ENCODE peak calls at places on chromosome 11, in seven cellular contexts. One of them, this sample, is unnamed.

GRCh38 chr11:9838961-9839360 is 175.1 kb downstream of the SWAP70 start:
- DNase-seq in T-helper 1 cell: no peak
- DNase-seq in GM13976: peak
- DNase-seq in RPMI7951: peak
- DNase-seq in kidney: no peak
- DNase-seq in cerebellum: no peak
- DNase-seq in activated T-cell treated with anti-CD3 and anti-CD28 coated beads, Interleukin-2, amount 50 U/mL, for 48 hours: no peak
- DNase-seq in this sample: no peak

GRCh38 chr11:35647535-35648092 is 15.0 kb upstream of the TRIM44 start:
- DNase-seq in T-helper 1 cell: no peak
- DNase-seq in GM13976: no peak
- DNase-seq in RPMI7951: no peak
- DNase-seq in kidney: no peak
- DNase-seq in cerebellum: no peak
- DNase-seq in activated T-cell treated with anti-CD3 and anti-CD28 coated beads, Interleukin-2, amount 50 U/mL, for 48 hours: no peak
- DNase-seq in this sample: no peak

GRCh38 chr11:83195176-83195531 is 1.6 kb downstream of the ANKRD42 start:
- DNase-seq in T-helper 1 cell: no peak
- DNase-seq in GM13976: peak
- DNase-seq in RPMI7951: peak
- DNase-seq in kidney: no peak
- DNase-seq in cerebellum: no peak
- DNase-seq in activated T-cell treated with anti-CD3 and anti-CD28 coated beads, Interleukin-2, amount 50 U/mL, for 48 hours: no peak
- DNase-seq in this sample: no peak

GRCh38 chr11:7595016-7595869 is 78.1 kb downstream of the CYB5R2 start:
- DNase-seq in T-helper 1 cell: no peak
- DNase-seq in GM13976: no peak
- DNase-seq in RPMI7951: no peak
- DNase-seq in kidney: no peak
- DNase-seq in cerebellum: no peak
- DNase-seq in activated T-cell treated with anti-CD3 and anti-CD28 coated beads, Interleukin-2, amount 50 U/mL, for 48 hours: no peak
- DNase-seq in this sample: no peak

GRCh38 chr11:488579-488978 is 18.5 kb downstream of the RNH1 start:
- DNase-seq in T-helper 1 cell: no peak
- DNase-seq in GM13976: no peak
- DNase-seq in RPMI7951: no peak
- DNase-seq in kidney: no peak
- DNase-seq in cerebellum: no peak
- DNase-seq in activated T-cell treated with anti-CD3 and anti-CD28 coated beads, Interleukin-2, amount 50 U/mL, for 48 hours: no peak
- DNase-seq in this sample: no peak

GRCh38 chr11:88478136-88478785 is 140.7 kb upstream of the CTSC start:
- DNase-seq in T-helper 1 cell: no peak
- DNase-seq in GM13976: no peak
- DNase-seq in RPMI7951: no peak
- DNase-seq in kidney: no peak
- DNase-seq in cerebellum: no peak
- DNase-seq in activated T-cell treated with anti-CD3 and anti-CD28 coated beads, Interleukin-2, amount 50 U/mL, for 48 hours: no peak
- DNase-seq in this sample: no peak

GRCh38 chr11:46345131-46345597 is 2.1 kb upstream of the DGKZ start:
- DNase-seq in T-helper 1 cell: no peak
- DNase-seq in GM13976: peak
- DNase-seq in RPMI7951: no peak
- DNase-seq in kidney: peak
- DNase-seq in cerebellum: no peak
- DNase-seq in activated T-cell treated with anti-CD3 and anti-CD28 coated beads, Interleukin-2, amount 50 U/mL, for 48 hours: no peak
- DNase-seq in this sample: no peak

GRCh38 chr11:128627666-128628342 is 40.4 kb upstream of the ETS1 start:
- DNase-seq in T-helper 1 cell: no peak
- DNase-seq in GM13976: peak
- DNase-seq in RPMI7951: no peak
- DNase-seq in kidney: no peak
- DNase-seq in cerebellum: no peak
- DNase-seq in activated T-cell treated with anti-CD3 and anti-CD28 coated beads, Interleukin-2, amount 50 U/mL, for 48 hours: peak
- DNase-seq in this sample: peak

GRCh38 chr11:47398011-47398410 is 10.4 kb upstream of the SLC39A13 start:
- DNase-seq in T-helper 1 cell: no peak
- DNase-seq in GM13976: no peak
- DNase-seq in RPMI7951: no peak
- DNase-seq in kidney: peak
- DNase-seq in cerebellum: no peak
- DNase-seq in activated T-cell treated with anti-CD3 and anti-CD28 coated beads, Interleukin-2, amount 50 U/mL, for 48 hours: peak
- DNase-seq in this sample: no peak

GRCh38 chr11:72333657-72334056 is 89.7 kb upstream of the PHOX2A start:
- DNase-seq in T-helper 1 cell: peak
- DNase-seq in GM13976: no peak
- DNase-seq in RPMI7951: no peak
- DNase-seq in kidney: no peak
- DNase-seq in cerebellum: no peak
- DNase-seq in activated T-cell treated with anti-CD3 and anti-CD28 coated beads, Interleukin-2, amount 50 U/mL, for 48 hours: peak
- DNase-seq in this sample: peak

GRCh38 chr11:86593833-86594232 is 78.6 kb downstream of the ME3 start:
- DNase-seq in T-helper 1 cell: no peak
- DNase-seq in GM13976: no peak
- DNase-seq in RPMI7951: no peak
- DNase-seq in kidney: no peak
- DNase-seq in cerebellum: no peak
- DNase-seq in activated T-cell treated with anti-CD3 and anti-CD28 coated beads, Interleukin-2, amount 50 U/mL, for 48 hours: no peak
- DNase-seq in this sample: no peak

GRCh38 chr11:117097567-117098268 is 510 bp downstream of the SIK3 start:
- DNase-seq in T-helper 1 cell: peak
- DNase-seq in GM13976: peak
- DNase-seq in RPMI7951: peak
- DNase-seq in kidney: peak
- DNase-seq in cerebellum: peak
- DNase-seq in activated T-cell treated with anti-CD3 and anti-CD28 coated beads, Interleukin-2, amount 50 U/mL, for 48 hours: peak
- DNase-seq in this sample: peak

GRCh38 chr11:99773646-99774045 is 752.9 kb downstream of the CNTN5 start:
- DNase-seq in T-helper 1 cell: no peak
- DNase-seq in GM13976: no peak
- DNase-seq in RPMI7951: peak
- DNase-seq in kidney: no peak
- DNase-seq in cerebellum: no peak
- DNase-seq in activated T-cell treated with anti-CD3 and anti-CD28 coated beads, Interleukin-2, amount 50 U/mL, for 48 hours: no peak
- DNase-seq in this sample: no peak

GRCh38 chr11:129386795-129387390 is 11.2 kb downstream of the BARX2 start:
- DNase-seq in T-helper 1 cell: no peak
- DNase-seq in GM13976: no peak
- DNase-seq in RPMI7951: no peak
- DNase-seq in kidney: no peak
- DNase-seq in cerebellum: no peak
- DNase-seq in activated T-cell treated with anti-CD3 and anti-CD28 coated beads, Interleukin-2, amount 50 U/mL, for 48 hours: no peak
- DNase-seq in this sample: no peak

This sample was measured in stimulated activated CD4-positive, alpha-beta T cell treated with anti-CD3 and anti-CD28 coated beads, Interleukin-1b, Interleukin-23, amount 100 ng/mL, for 48 hours.